ENCODE peak calls at places on chromosome 12, in four cellular contexts. One of them, this sample, is unnamed.

GRCh38 chr12:102407776-102408486 is 72.4 kb downstream of the IGF1 start:
- DNase-seq in tibial artery: no peak
- DNase-seq in adrenal gland: no peak
- DNase-seq in fibroblast of lung: peak; percentile 68
- DNase-seq in this sample: peak; percentile 90

GRCh38 chr12:81758421-81759214 is 532 bp downstream of the PPFIA2 start:
- DNase-seq in tibial artery: peak; percentile 30
- DNase-seq in adrenal gland: no peak
- DNase-seq in fibroblast of lung: peak; percentile 55
- DNase-seq in this sample: no peak

GRCh38 chr12:117228239-117228638 is 38.0 kb upstream of the FBXO21 start:
- DNase-seq in tibial artery: no peak
- DNase-seq in adrenal gland: no peak
- DNase-seq in fibroblast of lung: no peak
- DNase-seq in this sample: no peak

GRCh38 chr12:16585781-16586180 is 20.2 kb downstream of the LMO3 start:
- DNase-seq in fibroblast of lung: no peak
- DNase-seq in adrenal gland: no peak
- DNase-seq in tibial artery: no peak
- DNase-seq in this sample: no peak

GRCh38 chr12:130026608-130027176 is 122.9 kb upstream of the TMEM132D start:
- DNase-seq in adrenal gland: peak; percentile 52
- DNase-seq in fibroblast of lung: no peak
- DNase-seq in tibial artery: no peak
- DNase-seq in this sample: no peak

GRCh38 chr12:78562358-78563205 is 302.0 kb upstream of the SYT1 start:
- DNase-seq in fibroblast of lung: no peak
- DNase-seq in adrenal gland: no peak
- DNase-seq in tibial artery: no peak
- DNase-seq in this sample: no peak

GRCh38 chr12:116444590-116444943 is 114.6 kb upstream of the MAP1LC3B2 start:
- DNase-seq in fibroblast of lung: no peak
- DNase-seq in tibial artery: no peak
- DNase-seq in adrenal gland: no peak
- DNase-seq in this sample: no peak

GRCh38 chr12:71556881-71557280 is 106.8 kb downstream of the ZFC3H1 start:
- DNase-seq in fibroblast of lung: peak; percentile 94
- DNase-seq in tibial artery: no peak
- DNase-seq in adrenal gland: peak; percentile 11
- DNase-seq in this sample: peak; percentile 77

GRCh38 chr12:8028267-8028666 is 4.2 kb upstream of the FOXJ2 start:
- DNase-seq in tibial artery: no peak
- DNase-seq in adrenal gland: no peak
- DNase-seq in fibroblast of lung: no peak
- DNase-seq in this sample: no peak

GRCh38 chr12:122981036-122981471 is 573 bp downstream of the ARL6IP4 start:
- DNase-seq in tibial artery: no peak
- DNase-seq in fibroblast of lung: peak; percentile 27
- DNase-seq in adrenal gland: peak; percentile 34
- DNase-seq in this sample: no peak

GRCh38 chr12:31362759-31363415 is 36.9 kb upstream of the SINHCAF start:
- DNase-seq in fibroblast of lung: no peak
- DNase-seq in tibial artery: no peak
- DNase-seq in adrenal gland: peak; percentile 7
- DNase-seq in this sample: no peak

GRCh38 chr12:15789215-15790171 is at the start of gene EPS8:
- DNase-seq in adrenal gland: peak; percentile 91
- DNase-seq in tibial artery: peak; percentile 90
- DNase-seq in fibroblast of lung: peak; percentile 90
- DNase-seq in this sample: no peak

GRCh38 chr12:105983622-105984325 is 155.0 kb downstream of the NUAK1 start:
- DNase-seq in adrenal gland: no peak
- DNase-seq in fibroblast of lung: peak; percentile 97
- DNase-seq in tibial artery: no peak
- DNase-seq in this sample: peak; percentile 88

GRCh38 chr12:122998316-122998715 is 17.8 kb downstream of the ARL6IP4 start:
- DNase-seq in fibroblast of lung: no peak
- DNase-seq in adrenal gland: no peak
- DNase-seq in tibial artery: no peak
- DNase-seq in this sample: no peak

GRCh38 chr12:8780389-8780788 is 42.0 kb upstream of the A2ML1 start:
- DNase-seq in fibroblast of lung: peak; percentile 38
- DNase-seq in tibial artery: no peak
- DNase-seq in adrenal gland: no peak
- DNase-seq in this sample: no peak

GRCh38 chr12:41932470-41932991 is 212.1 kb downstream of the GXYLT1 start:
- DNase-seq in fibroblast of lung: peak; percentile 46
- DNase-seq in tibial artery: peak; percentile 62
- DNase-seq in adrenal gland: peak; percentile 67
- DNase-seq in this sample: no peak

GRCh38 chr12:105820407-105821140 is 318.2 kb downstream of the NUAK1 start:
- DNase-seq in fibroblast of lung: peak; percentile 86
- DNase-seq in tibial artery: peak; percentile 84
- DNase-seq in adrenal gland: peak; percentile 80
- DNase-seq in this sample: peak; percentile 90

GRCh38 chr12:89280833-89281533 is 71.3 kb downstream of the DUSP6 start:
- DNase-seq in tibial artery: no peak
- DNase-seq in adrenal gland: no peak
- DNase-seq in fibroblast of lung: no peak
- DNase-seq in this sample: no peak

GRCh38 chr12:67697443-67697842 is 48.9 kb downstream of the DYRK2 start:
- DNase-seq in tibial artery: no peak
- DNase-seq in adrenal gland: no peak
- DNase-seq in fibroblast of lung: peak; percentile 70
- DNase-seq in this sample: no peak

GRCh38 chr12:132719141-132719953 is 8.7 kb downstream of the PGAM5 start:
- DNase-seq in adrenal gland: no peak
- DNase-seq in fibroblast of lung: no peak
- DNase-seq in tibial artery: no peak
- DNase-seq in this sample: no peak

GRCh38 chr12:124040737-124041136 is 67.7 kb downstream of the ZNF664 start:
- DNase-seq in fibroblast of lung: no peak
- DNase-seq in adrenal gland: no peak
- DNase-seq in tibial artery: no peak
- DNase-seq in this sample: no peak

GRCh38 chr12:107983871-107984480 is 145.1 kb upstream of the WSCD2 start:
- DNase-seq in fibroblast of lung: no peak
- DNase-seq in tibial artery: no peak
- DNase-seq in adrenal gland: no peak
- DNase-seq in this sample: no peak

GRCh38 chr12:119178544-119179334 is at the start of gene HSPB8:
- DNase-seq in tibial artery: peak; percentile 94
- DNase-seq in fibroblast of lung: peak; percentile 92
- DNase-seq in adrenal gland: peak; percentile 83
- DNase-seq in this sample: peak; percentile 71

GRCh38 chr12:118187746-118188390 is 51.9 kb downstream of the PEBP1 start:
- DNase-seq in adrenal gland: peak; percentile 5
- DNase-seq in fibroblast of lung: peak; percentile 25
- DNase-seq in tibial artery: no peak
- DNase-seq in this sample: no peak

GRCh38 chr12:130764475-130765185 is 48.5 kb upstream of the RIMBP2 start:
- DNase-seq in tibial artery: no peak
- DNase-seq in fibroblast of lung: peak; percentile 51
- DNase-seq in adrenal gland: peak; percentile 7
- DNase-seq in this sample: no peak

GRCh38 chr12:121465921-121466799 is 66.2 kb downstream of the RNF34 start:
- DNase-seq in tibial artery: no peak
- DNase-seq in fibroblast of lung: peak; percentile 15
- DNase-seq in adrenal gland: no peak
- DNase-seq in this sample: no peak

GRCh38 chr12:67377541-67377940 is 108.4 kb downstream of the CAND1 start:
- DNase-seq in tibial artery: no peak
- DNase-seq in adrenal gland: no peak
- DNase-seq in fibroblast of lung: no peak
- DNase-seq in this sample: no peak

GRCh38 chr12:104741072-104741471 is 217.0 kb downstream of the SLC41A2 start:
- DNase-seq in adrenal gland: no peak
- DNase-seq in fibroblast of lung: no peak
- DNase-seq in tibial artery: no peak
- DNase-seq in this sample: no peak
- H3K4me3 ChIP-seq in adrenal gland: no peak overlapping the region
- H3K4me3 ChIP-seq in fibroblast of lung: no peak overlapping the region
- H3K4me3 ChIP-seq in tibial artery: no peak overlapping the region
- H3K4me3 ChIP-seq in this sample: no peak overlapping the region

GRCh38 chr12:65877836-65878235 is 53.6 kb downstream of the HMGA2 start:
- DNase-seq in fibroblast of lung: no peak
- DNase-seq in tibial artery: no peak
- DNase-seq in adrenal gland: no peak
- DNase-seq in this sample: no peak

GRCh38 chr12:65881965-65882413 is 57.7 kb downstream of the HMGA2 start:
- DNase-seq in tibial artery: peak; percentile 91
- DNase-seq in fibroblast of lung: peak; percentile 65
- DNase-seq in adrenal gland: peak; percentile 56
- DNase-seq in this sample: no peak

GRCh38 chr12:65878540-65878939 is 54.3 kb downstream of the HMGA2 start:
- DNase-seq in adrenal gland: no peak
- DNase-seq in tibial artery: no peak
- DNase-seq in fibroblast of lung: peak; percentile 42
- DNase-seq in this sample: no peak

GRCh38 chr12:65881348-65881961 is 57.2 kb downstream of the HMGA2 start:
- DNase-seq in tibial artery: peak; percentile 67
- DNase-seq in fibroblast of lung: peak; percentile 63
- DNase-seq in adrenal gland: peak; percentile 22
- DNase-seq in this sample: no peak

DNA sequence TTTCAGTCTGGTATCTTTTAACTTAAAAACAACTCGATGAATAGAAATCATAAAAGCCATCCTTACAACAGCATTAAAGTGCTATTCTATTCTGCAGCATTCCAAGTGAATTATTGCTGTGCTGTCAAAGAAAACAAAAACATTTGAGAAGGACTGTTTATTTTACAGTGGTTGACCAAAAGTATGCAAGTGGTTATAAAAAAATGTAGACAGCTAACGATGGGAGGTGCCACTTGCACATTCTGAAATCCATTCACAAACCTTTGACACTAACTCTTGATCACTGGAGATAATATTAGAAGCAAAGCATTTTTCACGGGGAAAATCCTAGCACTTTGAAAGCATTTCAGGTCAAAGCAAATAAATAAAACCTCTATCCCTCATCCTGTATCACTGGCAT is 55.6 kb downstream of the HMGA2 start:
- DNase-seq in tibial artery: no peak
- DNase-seq in fibroblast of lung: peak; percentile 95
- DNase-seq in adrenal gland: no peak
- DNase-seq in this sample: peak; percentile 89
- H3K36me3 ChIP-seq in tibial artery: no peaks in the 10 kb centered on the region
- H3K36me3 ChIP-seq in fibroblast of lung: no peaks in the 10 kb centered on the region
- H3K36me3 ChIP-seq in adrenal gland: no peaks in the 10 kb centered on the region
- H3K36me3 ChIP-seq in this sample: no peaks in the 10 kb centered on the region

DNA sequence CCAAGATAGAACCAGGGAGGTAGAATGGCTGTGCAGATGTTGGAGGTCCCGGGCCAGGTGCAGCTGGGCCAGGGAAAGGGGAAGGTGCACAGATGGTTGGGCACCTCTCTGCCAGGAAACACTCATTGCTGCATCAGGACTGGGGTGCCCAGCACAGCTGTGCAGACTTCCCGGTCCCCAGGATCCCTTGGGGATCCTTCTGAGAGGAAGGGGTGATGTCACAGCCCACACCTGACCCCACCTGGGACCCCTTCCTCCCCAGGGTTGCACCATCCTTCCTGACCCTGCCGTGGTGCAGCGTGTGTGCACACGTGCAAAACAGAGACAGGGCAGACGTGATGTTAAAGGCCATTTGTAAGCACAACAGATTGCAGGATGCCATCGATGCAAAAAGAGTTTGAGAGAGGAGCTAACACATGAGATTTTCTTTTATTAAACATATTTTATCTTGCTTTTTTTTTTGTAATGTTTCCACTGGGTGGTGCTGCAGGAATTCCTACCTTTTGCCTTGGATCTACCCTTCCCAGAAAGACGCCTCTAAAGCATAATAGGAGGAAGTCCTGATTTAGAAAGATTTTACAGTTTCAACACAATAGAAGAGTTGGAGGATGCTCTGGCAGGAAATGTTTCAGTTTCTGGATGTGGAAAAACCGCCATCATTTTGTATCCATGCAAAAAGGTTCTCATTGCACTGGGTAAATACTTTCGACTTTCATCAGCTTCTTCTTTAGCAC is 14.8 kb downstream of the ELK3 start:
- DNase-seq in tibial artery: no peak
- DNase-seq in fibroblast of lung: no peak
- DNase-seq in adrenal gland: no peak
- DNase-seq in this sample: no peak
- TF ChIP-seq CTCF in tibial artery: no peak
- TF ChIP-seq CTCF in fibroblast of lung: peak; percentile 6
- TF ChIP-seq CTCF in adrenal gland: no peak
- TF ChIP-seq CTCF in this sample: no peak

DNA sequence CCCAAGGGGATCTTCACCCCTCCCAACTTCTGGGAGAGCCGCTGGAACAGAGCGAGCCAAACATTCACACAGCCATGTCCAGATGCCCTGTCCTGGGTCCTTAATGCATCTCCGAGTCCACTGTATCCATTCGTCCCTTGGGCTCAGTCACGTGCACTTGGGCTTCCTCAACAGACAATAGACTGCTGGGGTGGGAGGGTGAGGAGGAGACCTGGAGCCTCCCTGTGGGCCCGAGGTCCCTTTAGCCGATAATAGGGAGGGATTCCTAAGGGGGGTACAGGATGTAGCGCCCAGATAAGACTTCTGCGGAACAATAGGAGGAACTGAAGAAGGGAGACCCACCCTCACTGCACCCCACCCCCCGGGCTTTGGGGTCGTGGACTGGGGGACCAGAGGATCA is 6.7 kb downstream of the ARHGEF25 start:
- DNase-seq in tibial artery: no peak
- DNase-seq in adrenal gland: no peak
- DNase-seq in fibroblast of lung: no peak
- DNase-seq in this sample: no peak
- H3K4me3 ChIP-seq in tibial artery: no peak overlapping the region
- H3K4me3 ChIP-seq in adrenal gland: no peak overlapping the region
- H3K4me3 ChIP-seq in fibroblast of lung: no peak overlapping the region
- H3K4me3 ChIP-seq in this sample: no peak overlapping the region

DNA sequence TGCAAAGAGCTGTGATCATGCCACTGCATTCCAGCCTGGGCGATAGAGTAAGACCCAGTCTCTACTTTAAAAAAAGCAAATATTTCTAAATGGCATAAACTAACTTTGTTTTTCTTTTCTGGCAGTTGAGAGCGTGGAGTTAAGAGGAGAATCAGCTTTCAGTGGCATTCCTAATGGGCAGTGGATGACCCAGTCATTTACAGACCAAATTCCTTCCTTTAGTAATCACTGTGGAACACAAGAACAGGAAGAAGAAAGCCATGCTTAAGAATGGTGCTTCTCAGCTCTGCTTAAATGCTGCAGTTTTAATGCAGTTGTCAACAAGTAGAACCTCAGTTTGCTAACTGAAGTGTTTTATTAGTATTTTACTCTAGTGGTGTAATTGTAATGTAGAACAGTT is 21.2 kb downstream of the TDG start:
- DNase-seq in adrenal gland: no peak
- DNase-seq in tibial artery: no peak
- DNase-seq in fibroblast of lung: peak; percentile 85
- DNase-seq in this sample: peak; percentile 52
- H3K36me3 ChIP-seq in adrenal gland: no peaks in the 10 kb centered on the region
- H3K36me3 ChIP-seq in tibial artery: peaks cover 66% of the 10 kb centered on the region
- H3K36me3 ChIP-seq in fibroblast of lung: peaks cover 11% of the 10 kb centered on the region
- H3K36me3 ChIP-seq in this sample: peaks cover 4% of the 10 kb centered on the region